ENCODE peak calls at places on chromosomes 13 and 19, in four cellular contexts. A, V, L and Q are unnamed samples.
A peak's percentile ranks its signal among the peaks of the same experiment; 100 is the strongest.

GRCh38 chr13:55792544-55793178 is 1348.1 kb upstream of the PRR20A start:
- DNase-seq in A (no peak), V (no peak), L (no peak), Q (no peak)

GRCh38 chr13:35475131-35475959 is 1.1 kb downstream of the MAB21L1 start:
- DNase-seq in L (no peak), V (peak; percentile 81), A (no peak), Q (peak; percentile 66)

GRCh38 chr13:45341799-45342584 is 1.0 kb upstream of the TPT1 start:
- DNase-seq in A (peak; percentile 28), V (peak; percentile 85), L (no peak), Q (no peak)

GRCh38 chr19:54459282-54460229 is 4.0 kb downstream of the LENG9 start:
- DNase-seq in A (no peak), V (peak; percentile 50), L (no peak), Q (no peak)

GRCh38 chr13:43023244-43023931 is at the start of gene DNAJC15:
- DNase-seq in L (peak; percentile 63), V (peak; percentile 94), A (peak; percentile 58), Q (peak; percentile 70)

GRCh38 chr13:27971236-27971645 is 2.1 kb upstream of the CDX2 start:
- DNase-seq in V (no peak), A (no peak), L (no peak), Q (peak; percentile 95)

GRCh38 chr19:29315566-29315965 is 102.6 kb upstream of the UQCRFS1 start:
- DNase-seq in A (no peak), L (no peak), V (no peak), Q (peak; percentile 29)

GRCh38 chr19:15288146-15288963 is 44.0 kb downstream of the BRD4 start:
- DNase-seq in A (no peak), L (no peak), V (peak; percentile 66), Q (peak; percentile 31)

GRCh38 chr13:97057196-97057595 is 62.9 kb upstream of the OXGR1 start:
- DNase-seq in A (no peak), L (no peak), V (no peak), Q (no peak)

GRCh38 chr19:54335979-54336892 is 2.7 kb downstream of the LILRA4 start:
- DNase-seq in L (no peak), A (no peak), V (no peak), Q (no peak)

GRCh38 chr19:38725469-38726283 is 18.6 kb downstream of the CAPN12 start:
- DNase-seq in A (no peak), V (no peak), L (no peak), Q (no peak)

GRCh38 chr13:113507564-113508210 is 17.2 kb upstream of the DCUN1D2 start:
- DNase-seq in V (no peak), L (no peak), A (no peak), Q (no peak)

GRCh38 chr19:47152632-47153031 is 22.0 kb downstream of the SAE1 start:
- DNase-seq in A (peak; percentile 86), V (no peak), L (no peak), Q (no peak)

GRCh38 chr13:50914301-50914700 is 4.7 kb downstream of the RNASEH2B start:
- DNase-seq in L (no peak), A (no peak), V (peak; percentile 68), Q (no peak)

GRCh38 chr19:21023901-21024300 is 3.4 kb downstream of the ZNF430 start:
- DNase-seq in A (peak; percentile 73), V (peak; percentile 89), L (no peak), Q (no peak)

GRCh38 chr13:76380436-76381065 is 505.7 kb downstream of the KCTD12 start:
- DNase-seq in V (no peak), A (no peak), L (no peak), Q (no peak)

GRCh38 chr13:53848546-53848945 is 819.9 kb downstream of the OLFM4 start:
- DNase-seq in L (no peak), V (no peak), A (peak; percentile 6), Q (peak; percentile 49)

GRCh38 chr19:9306443-9306842 is 3.2 kb downstream of the ZNF699 start:
- DNase-seq in V (peak; percentile 87), A (peak; percentile 94), L (no peak), Q (no peak)

GRCh38 chr19:2720777-2721569 is at the start of gene DIRAS1:
- DNase-seq in A (no peak), V (peak; percentile 26), L (no peak), Q (peak; percentile 60)

GRCh38 chr13:21971662-21972635 is 301.1 kb downstream of the FGF9 start:
- DNase-seq in V (peak; percentile 65), A (no peak), L (no peak), Q (no peak)

GRCh38 chr13:29583073-29583785 is 12.3 kb downstream of the SLC7A1 start:
- DNase-seq in A (peak; percentile 62), L (no peak), V (peak; percentile 90), Q (no peak)

GRCh38 chr13:78054152-78054551 is 135.5 kb upstream of the EDNRB start:
- DNase-seq in V (no peak), A (no peak), L (no peak), Q (no peak)

GRCh38 chr13:46515793-46516192 is 37.2 kb upstream of the LRCH1 start:
- DNase-seq in L (no peak), A (no peak), V (no peak), Q (no peak)

GRCh38 chr19:36100476-36100875 is 10.5 kb upstream of the OVOL3 start:
- DNase-seq in A (no peak), L (no peak), V (no peak), Q (no peak)

GRCh38 chr13:78192721-78193120 is 274.1 kb upstream of the EDNRB start:
- DNase-seq in V (peak; percentile 80), A (peak; percentile 19), L (no peak), Q (no peak)

GRCh38 chr19:51259348-51260245 is 8.7 kb downstream of the SIGLECL1 start:
- DNase-seq in V (peak; percentile 56), L (peak; percentile 41), A (peak; percentile 78), Q (peak; percentile 53)

DNA sequence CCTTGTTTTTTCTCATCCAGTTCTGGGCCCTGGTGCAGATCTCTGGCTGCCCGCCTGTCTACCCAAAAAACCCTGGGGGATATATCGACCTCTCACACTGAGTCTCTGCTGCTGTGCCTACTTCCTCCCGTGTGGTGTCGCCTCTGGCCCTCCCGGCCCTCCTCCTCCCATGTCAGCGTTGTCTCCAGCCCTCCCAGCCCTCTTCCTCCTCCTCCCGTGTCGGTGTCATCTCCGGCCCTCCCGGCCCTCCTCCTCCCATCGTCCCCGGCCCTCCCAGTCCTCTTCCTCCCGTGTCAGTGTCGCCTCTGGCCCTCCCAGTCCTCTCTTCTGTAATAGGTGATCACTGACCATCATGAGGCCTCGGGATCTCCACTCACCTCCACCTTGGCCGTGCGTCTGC is 81.8 kb downstream of the GPR12 start:
- DNase-seq in V (no peak), L (no peak), A (no peak), Q (no peak)
- H3K9ac ChIP-seq in V (no peak overlapping the region), L (no peak overlapping the region), A (no peak overlapping the region), Q (no peak overlapping the region)

DNA sequence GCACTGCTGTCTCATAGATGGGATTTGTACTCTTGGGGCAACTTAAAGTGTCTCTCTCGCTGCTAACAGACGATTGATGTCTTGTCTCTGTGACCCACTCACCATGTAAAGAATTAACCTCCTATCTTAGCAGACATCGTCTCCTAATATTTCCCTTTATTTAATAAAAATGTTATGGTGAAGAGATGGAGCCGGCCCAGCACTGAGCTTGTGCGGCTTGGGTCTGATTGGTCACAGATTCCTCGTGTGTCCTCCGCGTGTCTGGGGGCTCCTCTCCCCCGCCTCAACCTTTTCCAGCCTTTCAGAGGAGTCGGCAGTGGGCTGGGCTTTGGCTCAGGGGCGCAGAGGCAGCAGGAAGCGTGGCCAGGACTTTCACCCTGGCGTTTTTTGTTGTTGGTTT is 13.2 kb upstream of the CRTC1 start:
- DNase-seq in V (no peak), A (no peak), L (no peak), Q (no peak)
- TF ChIP-seq EZH2phosphoT487 in V (no peak), A (no peak), L (no peak), Q (no peak)

DNA sequence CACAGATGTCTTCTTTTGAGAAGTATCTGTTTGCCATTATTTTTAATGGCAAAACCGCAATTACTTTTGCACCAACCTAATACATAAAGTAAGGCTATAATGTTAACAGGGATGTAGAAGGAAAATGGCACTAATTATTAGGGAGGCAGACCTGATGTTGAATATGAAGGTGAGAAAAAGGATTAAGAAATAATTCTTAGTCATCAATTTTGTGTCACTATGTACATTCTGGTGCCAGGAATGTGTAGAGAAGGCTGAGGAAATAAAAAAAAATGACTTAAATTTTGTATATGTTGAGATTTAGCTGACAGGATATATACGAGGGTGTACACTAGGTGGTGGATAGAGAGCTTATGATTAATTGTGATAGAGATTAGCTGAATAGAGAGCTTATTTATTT is 12.6 kb downstream of the ZNF585B start:
- DNase-seq in V (no peak), L (no peak), A (no peak), Q (no peak)
- H2AFZ ChIP-seq in V (no peak overlapping the region), L (no peak overlapping the region), A (no peak overlapping the region), Q (no peak overlapping the region)

GRCh38 chr19:19155495-19156219 is 14.4 kb downstream of the MEF2B start:
- DNase-seq in V (no peak), A (no peak), L (no peak), Q (no peak)
- H3K9ac ChIP-seq in V (no peak overlapping the region), A (no peak overlapping the region), L (no peak overlapping the region), Q (no peak overlapping the region)

DNA sequence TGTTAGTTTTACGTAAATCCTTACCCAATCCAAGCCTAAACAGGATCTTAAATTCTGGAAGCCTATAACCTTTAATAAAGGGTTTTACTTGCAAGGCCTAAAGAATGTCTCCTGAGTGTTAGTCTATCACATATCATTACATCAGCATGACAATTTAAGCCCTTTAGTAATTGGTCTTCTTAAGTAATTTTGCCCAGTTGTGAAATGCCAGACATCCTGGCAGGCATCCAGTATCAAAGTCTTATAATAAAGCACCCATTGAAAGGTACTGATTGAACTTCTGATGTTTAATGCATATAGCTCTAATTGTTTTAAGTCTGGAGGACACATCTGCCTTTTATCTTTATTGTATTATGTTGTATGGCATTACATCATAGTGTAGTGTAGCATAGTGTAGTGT is 1078.9 kb downstream of the SLITRK1 start:
- DNase-seq in A (no peak), L (no peak), V (peak; percentile 1), Q (no peak)
- TF ChIP-seq EZH2phosphoT487 in A (no peak), L (no peak), V (no peak), Q (no peak)

GRCh38 chr13:73449258-73449657 is 390.5 kb downstream of the KLF5 start:
- DNase-seq in V (no peak), L (no peak), A (peak; percentile 71), Q (no peak)

GRCh38 chr13:73450583-73450982 is 391.8 kb downstream of the KLF5 start:
- DNase-seq in A (peak; percentile 66), L (no peak), V (no peak), Q (no peak)

DNA sequence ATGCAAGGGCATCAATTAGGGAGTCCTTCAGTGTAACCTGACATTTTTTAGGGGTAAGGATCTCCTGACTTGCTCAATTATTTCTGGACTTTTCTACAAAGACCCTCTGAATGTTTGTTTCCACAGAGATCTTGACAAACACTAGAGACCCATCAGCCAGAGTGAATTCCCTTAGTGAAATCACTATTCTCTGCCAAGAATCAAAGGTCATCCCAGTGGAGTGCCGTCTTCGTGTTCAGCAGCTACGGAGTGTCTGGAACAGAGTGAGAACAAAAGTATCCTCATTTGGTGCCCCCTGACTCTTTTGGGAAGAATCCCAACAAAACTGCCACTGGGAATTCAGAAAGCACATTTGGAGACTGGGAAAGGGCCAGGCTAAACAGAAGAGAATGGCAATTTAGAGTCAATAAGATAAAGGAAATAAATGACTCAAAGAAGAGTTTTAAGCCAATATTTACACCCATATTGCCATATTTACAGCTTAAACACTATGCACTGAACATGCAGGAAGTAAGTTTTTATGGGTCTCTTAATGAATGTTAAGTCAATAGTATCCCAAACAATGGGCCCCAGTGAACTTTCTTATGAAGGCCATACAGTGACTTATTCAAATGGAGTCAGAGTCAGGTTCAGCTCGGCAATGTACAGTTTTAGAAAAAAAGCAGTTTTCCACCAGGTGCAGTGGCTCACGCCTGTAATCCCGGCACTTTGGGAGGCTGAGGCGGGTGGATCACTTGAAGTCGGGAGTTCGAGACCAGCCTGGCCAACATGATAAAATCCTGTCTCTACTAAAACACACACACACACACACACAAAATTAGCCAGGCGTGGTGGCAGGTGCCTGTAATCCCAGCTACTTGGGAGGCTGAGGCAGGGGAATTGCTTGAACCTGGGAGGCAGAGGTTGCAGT is 392.6 kb downstream of the KLF5 start:
- DNase-seq in L (no peak), V (no peak), A (peak; percentile 86), Q (no peak)
- H2AFZ ChIP-seq in L (no peak overlapping the region), V (no peak overlapping the region), A (no peak overlapping the region), Q (no peak overlapping the region)